ENCODE peak calls at places on chromosomes 3 and 15, in six cellular contexts. H is K562, U is HepG2, W is GM12878, T is HCT116, R is H1. D is an unnamed sample. For H3K27me3, the result is how much of the 10 kb centered on the place peaks cover.

GRCh38 chr15:51160484-51160883 is 65.8 kb upstream of the TNFAIP8L3 start:
- DNase-seq in H (no peak), U (no peak), W (no peak), T (no peak), R (no peak), D (no peak)

GRCh38 chr3:161991901-161992300 is 495.3 kb downstream of the OTOL1 start:
- DNase-seq in H (no peak), U (no peak), W (no peak), T (no peak), R (no peak), D (no peak)

GRCh38 chr3:34408088-34408487 is 609.7 kb downstream of the PDCD6IP start:
- DNase-seq in H (no peak), U (no peak), W (peak), T (no peak), R (no peak), D (no peak)

GRCh38 chr3:108555966-108556581 is 33.2 kb downstream of the CIP2A start:
- DNase-seq in H (no peak), U (no peak), W (no peak), T (no peak), R (no peak), D (no peak)

GRCh38 chr3:193545304-193545703 is 9.4 kb downstream of the ATP13A4 start:
- DNase-seq in H (no peak), U (no peak), W (no peak), T (no peak), R (no peak), D (no peak)

GRCh38 chr3:63625161-63625560 is 27.3 kb upstream of the SNTN start:
- DNase-seq in H (no peak), U (no peak), W (no peak), T (no peak), R (no peak), D (no peak)

GRCh38 chr15:66675456-66675855 is 26.6 kb upstream of the SMAD6 start:
- DNase-seq in H (no peak), U (no peak), W (no peak), T (no peak), R (no peak), D (no peak)

GRCh38 chr15:98296653-98297052 is 336.1 kb downstream of the ARRDC4 start:
- DNase-seq in H (no peak), U (no peak), W (no peak), T (no peak), R (no peak), D (no peak)

GRCh38 chr15:57018151-57018550 is 99.7 kb downstream of the TCF12 start:
- DNase-seq in H (no peak), U (no peak), W (no peak), T (no peak), R (no peak), D (no peak)

GRCh38 chr3:39383190-39383912 is at the start of gene SLC25A38:
- DNase-seq in H (peak), U (peak), W (no peak), T (peak), R (peak), D (peak)

GRCh38 chr3:157920804-157921203 is 185.4 kb downstream of the SHOX2 start:
- DNase-seq in H (no peak), U (no peak), W (no peak), T (no peak), R (no peak), D (no peak)

GRCh38 chr15:66085128-66085527 is 168.4 kb downstream of the MEGF11 start:
- DNase-seq in H (peak), U (peak), W (no peak), T (no peak), R (peak), D (no peak)

GRCh38 chr15:66780172-66780972 is 78.3 kb downstream of the SMAD6 start:
- DNase-seq in H (no peak), U (no peak), W (no peak), T (no peak), R (no peak), D (peak)

GRCh38 chr3:194158942-194159439 is 23.0 kb downstream of the HES1 start:
- DNase-seq in H (no peak), U (peak), W (no peak), T (no peak), R (no peak), D (no peak)

GRCh38 chr3:157136647-157137387 is 23.1 kb downstream of the CCNL1 start:
- DNase-seq in H (no peak), U (peak), W (no peak), T (no peak), R (no peak), D (no peak)

GRCh38 chr3:197216169-197216860 is 82.1 kb downstream of the DLG1 start:
- DNase-seq in H (no peak), U (no peak), W (no peak), T (no peak), R (no peak), D (no peak)

GRCh38 chr3:65597225-65597951 is 441.3 kb downstream of the MAGI1 start:
- DNase-seq in H (no peak), U (no peak), W (no peak), T (no peak), R (peak), D (peak)

GRCh38 chr15:50066202-50066601 is 52.8 kb downstream of the ATP8B4 start:
- DNase-seq in H (no peak), U (no peak), W (no peak), T (no peak), R (no peak), D (no peak)

GRCh38 chr3:123119802-123120201 is 53.0 kb downstream of the PDIA5 start:
- DNase-seq in H (no peak), U (no peak), W (no peak), T (no peak), R (no peak), D (no peak)

GRCh38 chr15:39095218-39095879 is 485.5 kb upstream of the THBS1 start:
- DNase-seq in H (no peak), U (no peak), W (no peak), T (no peak), R (no peak), D (no peak)

GRCh38 chr3:171565133-171565532 is 104.9 kb upstream of the TNIK start:
- DNase-seq in H (no peak), U (no peak), W (no peak), T (no peak), R (no peak), D (no peak)

DNA sequence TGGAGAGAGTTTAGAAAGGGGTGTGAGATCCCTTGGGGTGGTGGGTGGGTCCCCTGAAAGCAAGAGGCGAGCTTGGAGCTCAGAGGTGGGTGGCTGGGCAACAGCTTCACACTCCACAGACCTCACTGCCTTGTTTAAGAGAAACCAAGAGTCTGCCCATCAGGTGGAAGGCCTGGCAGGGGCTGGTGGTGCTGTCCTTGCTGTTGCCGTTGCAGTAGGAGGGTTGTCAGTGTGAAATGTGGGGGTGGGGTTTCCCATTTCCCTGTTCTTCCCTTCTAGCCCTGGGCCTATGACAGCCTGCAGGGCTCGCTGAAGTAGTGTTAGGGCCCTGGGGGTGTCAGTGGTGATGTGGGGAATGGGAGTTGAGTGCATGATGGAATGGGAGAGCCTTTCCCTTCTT is 4.1 kb downstream of the PLEKHO2 start:
- DNase-seq in H (no peak), U (no peak), W (no peak), T (no peak), R (no peak), D (no peak)
- H3K4me3 ChIP-seq in H (no peak), U (no peak), W (peak), T (no peak), R (no peak), D (no peak)

GRCh38 chr3:14300721-14301377 is 101.6 kb upstream of the SLC6A6 start:
- DNase-seq in H (peak), U (no peak), W (no peak), T (no peak), R (no peak), D (no peak)

GRCh38 chr3:14298991-14299555 is 103.3 kb upstream of the SLC6A6 start:
- DNase-seq in H (no peak), U (no peak), W (no peak), T (no peak), R (no peak), D (no peak)

GRCh38 chr3:14303336-14304100 is 98.9 kb upstream of the SLC6A6 start:
- DNase-seq in H (no peak), U (no peak), W (no peak), T (no peak), R (no peak), D (no peak)

GRCh38 chr3:14299767-14300166 is 102.6 kb upstream of the SLC6A6 start:
- DNase-seq in H (no peak), U (no peak), W (no peak), T (no peak), R (no peak), D (no peak)

GRCh38 chr3:14301558-14301957 is 100.8 kb upstream of the SLC6A6 start:
- DNase-seq in H (no peak), U (peak), W (no peak), T (no peak), R (no peak), D (no peak)
- TF ChIP-seq ZNF274 in H (no peak), U (no peak), W (no peak), T (no peak), R (no peak), D (no peak)

DNA sequence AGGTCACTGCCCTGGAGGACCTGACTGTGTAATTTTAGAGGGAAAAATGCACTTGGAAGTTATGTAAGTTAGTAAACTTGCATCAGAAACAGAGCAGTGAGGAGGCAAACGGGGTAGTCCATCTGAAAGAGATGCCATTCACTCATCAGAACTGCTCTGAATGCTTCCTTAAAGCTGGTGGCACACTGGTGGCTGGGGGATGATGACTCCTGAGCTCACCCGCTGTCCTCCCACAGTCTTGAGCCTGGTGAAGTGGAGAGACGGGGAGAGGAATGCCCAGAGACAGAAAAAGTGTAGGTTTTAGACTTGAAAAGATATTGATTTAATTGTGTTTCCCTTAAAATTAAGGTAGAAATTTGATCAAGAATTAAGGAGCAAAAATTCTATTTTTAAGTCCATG is 46.5 kb upstream of the LARS2 start:
- DNase-seq in H (no peak), U (no peak), W (no peak), T (no peak), R (no peak), D (no peak)
- H3K27me3 ChIP-seq in H (under half), U (under half), W (under half), T (under half), R (under half), D (under half)

GRCh38 chr3:10336761-10337160 is 15.8 kb upstream of the SEC13 start:
- DNase-seq in H (no peak), U (no peak), W (no peak), T (no peak), R (no peak), D (no peak)
- H3K4me3 ChIP-seq in H (no peak), U (no peak), W (no peak), T (no peak), R (no peak), D (no peak)

DNA sequence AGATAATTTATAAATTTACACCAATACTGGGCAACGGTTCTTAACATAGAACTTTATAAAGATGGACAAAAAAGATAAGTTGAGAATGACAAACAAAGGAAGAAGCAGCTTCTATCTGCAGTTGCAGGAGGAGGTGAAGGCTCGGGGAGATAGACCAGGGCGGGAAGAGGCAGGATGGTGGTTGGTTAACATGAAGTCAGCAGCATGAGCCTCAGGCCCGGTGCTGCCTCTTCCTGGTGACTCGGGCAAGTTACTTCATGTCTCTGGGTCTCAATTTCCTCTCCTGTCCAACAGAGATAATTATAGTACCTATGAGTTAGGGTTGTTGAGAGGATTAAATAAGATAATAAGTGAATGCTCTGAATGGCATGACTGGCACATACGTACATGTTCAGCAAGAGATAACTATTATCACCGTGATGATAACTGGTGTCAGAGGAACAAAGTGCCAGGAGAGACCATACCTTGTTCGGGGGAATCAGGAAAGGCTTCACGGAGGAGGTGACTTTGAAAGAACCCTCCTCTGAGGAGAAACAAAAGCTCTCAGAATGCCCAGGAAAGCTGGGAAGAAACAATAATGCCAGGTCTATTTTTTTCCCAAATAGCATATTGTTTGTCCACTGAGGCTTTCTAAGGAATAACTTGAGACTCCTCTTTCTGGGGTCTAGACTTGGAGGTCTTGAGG is 4.4 kb downstream of the PAK6 start:
- DNase-seq in H (peak), U (no peak), W (no peak), T (no peak), R (no peak), D (no peak)
- TF ChIP-seq ZNF274 in H (no peak), U (no peak), W (no peak), T (no peak), R (no peak), D (no peak)

DNA sequence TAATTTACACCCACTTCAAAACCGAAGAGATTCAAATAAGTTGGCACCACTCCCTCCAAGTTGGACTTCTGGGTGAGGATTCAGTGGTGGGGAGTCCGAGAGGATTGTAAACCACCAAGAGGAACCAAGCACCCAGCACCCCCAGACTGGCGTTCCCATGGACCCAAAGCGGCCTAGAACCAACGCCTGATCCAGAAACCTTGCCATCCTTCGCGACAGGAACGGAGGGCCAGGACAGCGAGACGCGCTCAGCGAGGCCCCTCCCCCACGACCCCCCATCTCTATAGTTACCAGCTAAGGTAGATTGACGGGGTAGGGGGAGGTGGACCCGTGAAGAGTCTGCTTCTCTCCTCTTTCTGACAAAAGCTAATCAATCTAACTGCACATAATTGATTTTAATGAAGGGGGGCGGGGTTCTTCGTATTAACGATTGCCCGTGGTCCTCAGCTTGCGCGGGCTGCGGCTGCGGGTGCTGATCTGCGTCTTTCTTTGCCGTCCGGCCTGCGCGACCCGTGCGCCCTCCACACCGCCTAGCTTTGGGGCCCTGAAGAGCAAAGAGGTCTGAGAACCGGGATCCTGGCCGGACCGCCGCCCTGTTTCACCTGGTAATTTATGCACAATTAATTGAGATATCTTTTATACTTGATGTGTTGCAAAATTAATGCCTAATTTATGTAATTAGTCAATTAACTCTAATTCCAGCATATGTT is 10.9 kb upstream of the FOXB1 start:
- DNase-seq in H (no peak), U (no peak), W (no peak), T (no peak), R (peak), D (no peak)
- H3K27me3 ChIP-seq in H (under half), U (half or more), W (under half), T (under half), R (under half), D (half or more)

GRCh38 chr3:42589382-42590109 is 1.1 kb upstream of the SS18L2 start:
- DNase-seq in H (no peak), U (no peak), W (no peak), T (no peak), R (no peak), D (no peak)
- H3K4me3 ChIP-seq in H (peak), U (peak), W (peak), T (no peak), R (peak), D (no peak)